ENCODE peak calls at places on chromosomes 3 and 15, in five cellular contexts. One of them, this sample, is unnamed.

GRCh38 chr15:73371812-73372211 is 3.1 kb upstream of the HCN4 start:
- DNase-seq in Peyer's patch: no peak
- DNase-seq in tibial nerve: no peak
- DNase-seq in uterus: no peak
- DNase-seq in fibroblast of lung: no peak
- DNase-seq in this sample: no peak

GRCh38 chr3:127073931-127074820 is 91.3 kb downstream of the PLXNA1 start:
- DNase-seq in fibroblast of lung: peak
- DNase-seq in Peyer's patch: peak
- DNase-seq in uterus: no peak
- DNase-seq in tibial nerve: no peak
- DNase-seq in this sample: no peak

GRCh38 chr15:60052796-60053195 is 48.7 kb downstream of the FOXB1 start:
- DNase-seq in uterus: no peak
- DNase-seq in tibial nerve: no peak
- DNase-seq in Peyer's patch: no peak
- DNase-seq in fibroblast of lung: no peak
- DNase-seq in this sample: peak

GRCh38 chr15:58748787-58749531 is 548 bp downstream of the ADAM10 start:
- DNase-seq in Peyer's patch: peak
- DNase-seq in fibroblast of lung: peak
- DNase-seq in uterus: peak
- DNase-seq in tibial nerve: peak
- DNase-seq in this sample: no peak

GRCh38 chr3:34703058-34703457 is 904.6 kb downstream of the PDCD6IP start:
- DNase-seq in tibial nerve: no peak
- DNase-seq in uterus: no peak
- DNase-seq in fibroblast of lung: no peak
- DNase-seq in Peyer's patch: no peak
- DNase-seq in this sample: no peak

GRCh38 chr3:141460097-141460704 is 26.6 kb upstream of the RASA2 start:
- DNase-seq in uterus: peak
- DNase-seq in fibroblast of lung: peak
- DNase-seq in tibial nerve: peak
- DNase-seq in Peyer's patch: peak
- DNase-seq in this sample: no peak

GRCh38 chr3:15982667-15983145 is 184.9 kb upstream of the ANKRD28 start:
- DNase-seq in Peyer's patch: no peak
- DNase-seq in tibial nerve: no peak
- DNase-seq in uterus: no peak
- DNase-seq in fibroblast of lung: peak
- DNase-seq in this sample: peak

GRCh38 chr3:53749428-53749827 is 96.8 kb downstream of the CHDH start:
- DNase-seq in fibroblast of lung: no peak
- DNase-seq in uterus: no peak
- DNase-seq in Peyer's patch: no peak
- DNase-seq in tibial nerve: no peak
- DNase-seq in this sample: no peak

GRCh38 chr3:179927191-179927590 is 109.5 kb downstream of the PEX5L start:
- DNase-seq in Peyer's patch: no peak
- DNase-seq in uterus: no peak
- DNase-seq in tibial nerve: no peak
- DNase-seq in fibroblast of lung: no peak
- DNase-seq in this sample: no peak

GRCh38 chr3:183911763-183912506 is 27.3 kb upstream of the PARL start:
- DNase-seq in uterus: no peak
- DNase-seq in tibial nerve: no peak
- DNase-seq in fibroblast of lung: no peak
- DNase-seq in Peyer's patch: no peak
- DNase-seq in this sample: no peak

GRCh38 chr15:33580526-33580925 is 269.8 kb downstream of the RYR3 start:
- DNase-seq in tibial nerve: no peak
- DNase-seq in fibroblast of lung: no peak
- DNase-seq in uterus: no peak
- DNase-seq in Peyer's patch: no peak
- DNase-seq in this sample: no peak

GRCh38 chr3:57749542-57749941 is 6.6 kb upstream of the SLMAP start:
- DNase-seq in uterus: no peak
- DNase-seq in tibial nerve: no peak
- DNase-seq in Peyer's patch: no peak
- DNase-seq in fibroblast of lung: no peak
- DNase-seq in this sample: no peak

GRCh38 chr15:67468431-67468830 is 52.5 kb upstream of the C15orf61 start:
- DNase-seq in tibial nerve: no peak
- DNase-seq in uterus: no peak
- DNase-seq in Peyer's patch: no peak
- DNase-seq in fibroblast of lung: no peak
- DNase-seq in this sample: no peak

GRCh38 chr15:80323285-80323684 is 71.3 kb upstream of the CTXND1 start:
- DNase-seq in tibial nerve: no peak
- DNase-seq in Peyer's patch: no peak
- DNase-seq in uterus: no peak
- DNase-seq in fibroblast of lung: no peak
- DNase-seq in this sample: no peak

GRCh38 chr15:98648654-98649537 is 557 bp downstream of the IGF1R start:
- DNase-seq in uterus: peak
- DNase-seq in fibroblast of lung: peak
- DNase-seq in tibial nerve: peak
- DNase-seq in Peyer's patch: peak
- DNase-seq in this sample: no peak

GRCh38 chr15:82963356-82964341 is 11.1 kb upstream of the HOMER2 start:
- DNase-seq in Peyer's patch: no peak
- DNase-seq in tibial nerve: no peak
- DNase-seq in uterus: no peak
- DNase-seq in fibroblast of lung: no peak
- DNase-seq in this sample: no peak

GRCh38 chr3:40130721-40131120 is 178.8 kb upstream of the EIF1B start:
- DNase-seq in Peyer's patch: no peak
- DNase-seq in tibial nerve: no peak
- DNase-seq in fibroblast of lung: no peak
- DNase-seq in uterus: no peak
- DNase-seq in this sample: no peak

GRCh38 chr3:159992601-159993000 is 4.0 kb downstream of the IL12A start:
- DNase-seq in uterus: no peak
- DNase-seq in tibial nerve: no peak
- DNase-seq in Peyer's patch: no peak
- DNase-seq in fibroblast of lung: no peak
- DNase-seq in this sample: no peak

GRCh38 chr3:151008699-151009098 is 36.2 kb upstream of the CLRN1 start:
- DNase-seq in fibroblast of lung: peak
- DNase-seq in tibial nerve: no peak
- DNase-seq in uterus: no peak
- DNase-seq in Peyer's patch: no peak
- DNase-seq in this sample: no peak

GRCh38 chr15:89171136-89172072 is 50.0 kb downstream of the RLBP1 start:
- DNase-seq in uterus: no peak
- DNase-seq in Peyer's patch: no peak
- DNase-seq in fibroblast of lung: peak
- DNase-seq in tibial nerve: peak
- DNase-seq in this sample: no peak

GRCh38 chr3:71117572-71118247 is 465.8 kb downstream of the FOXP1 start:
- DNase-seq in Peyer's patch: no peak
- DNase-seq in tibial nerve: no peak
- DNase-seq in uterus: no peak
- DNase-seq in fibroblast of lung: peak
- DNase-seq in this sample: no peak

GRCh38 chr3:9340450-9341009 is 22.3 kb upstream of the THUMPD3 start:
- DNase-seq in fibroblast of lung: peak
- DNase-seq in uterus: no peak
- DNase-seq in Peyer's patch: no peak
- DNase-seq in tibial nerve: no peak
- DNase-seq in this sample: no peak

GRCh38 chr15:28943146-28943545 is 57.4 kb downstream of the APBA2 start:
- DNase-seq in uterus: no peak
- DNase-seq in Peyer's patch: peak
- DNase-seq in tibial nerve: no peak
- DNase-seq in fibroblast of lung: no peak
- DNase-seq in this sample: no peak

GRCh38 chr3:19147905-19148767 is at the start of gene KCNH8:
- DNase-seq in uterus: peak
- DNase-seq in Peyer's patch: peak
- DNase-seq in fibroblast of lung: no peak
- DNase-seq in tibial nerve: no peak
- DNase-seq in this sample: no peak

GRCh38 chr3:3772338-3772737 is 26.9 kb upstream of the LRRN1 start:
- DNase-seq in Peyer's patch: no peak
- DNase-seq in fibroblast of lung: no peak
- DNase-seq in tibial nerve: no peak
- DNase-seq in uterus: no peak
- DNase-seq in this sample: no peak

GRCh38 chr3:192422321-192422997 is 304.9 kb downstream of the FGF12 start:
- DNase-seq in uterus: no peak
- DNase-seq in tibial nerve: no peak
- DNase-seq in Peyer's patch: no peak
- DNase-seq in fibroblast of lung: peak
- DNase-seq in this sample: peak

GRCh38 chr15:25416693-25417092 is 22.1 kb downstream of the UBE3A start:
- DNase-seq in fibroblast of lung: no peak
- DNase-seq in tibial nerve: no peak
- DNase-seq in Peyer's patch: no peak
- DNase-seq in uterus: no peak
- DNase-seq in this sample: no peak

GRCh38 chr3:195005759-195006555 is 265.0 kb downstream of the XXYLT1 start:
- DNase-seq in fibroblast of lung: no peak
- DNase-seq in uterus: no peak
- DNase-seq in tibial nerve: no peak
- DNase-seq in Peyer's patch: no peak
- DNase-seq in this sample: no peak

GRCh38 chr3:31165399-31165860 is 271.0 kb upstream of the GADL1 start:
- DNase-seq in uterus: no peak
- DNase-seq in fibroblast of lung: peak
- DNase-seq in Peyer's patch: no peak
- DNase-seq in tibial nerve: no peak
- DNase-seq in this sample: no peak

GRCh38 chr3:156711113-156711512 is 36.7 kb downstream of the TIPARP start:
- DNase-seq in tibial nerve: no peak
- DNase-seq in fibroblast of lung: no peak
- DNase-seq in uterus: no peak
- DNase-seq in Peyer's patch: no peak
- DNase-seq in this sample: no peak
- H3K27ac ChIP-seq in tibial nerve: no peak
- H3K27ac ChIP-seq in fibroblast of lung: no peak
- H3K27ac ChIP-seq in uterus: no peak
- H3K27ac ChIP-seq in Peyer's patch: no peak
- H3K27ac ChIP-seq in this sample: peak

GRCh38 chr15:47570451-47570850 is 146.9 kb upstream of the SEMA6D start:
- DNase-seq in Peyer's patch: no peak
- DNase-seq in uterus: no peak
- DNase-seq in tibial nerve: no peak
- DNase-seq in fibroblast of lung: no peak
- DNase-seq in this sample: no peak

GRCh38 chr15:47570044-47570443 is 147.3 kb upstream of the SEMA6D start:
- DNase-seq in fibroblast of lung: no peak
- DNase-seq in tibial nerve: no peak
- DNase-seq in Peyer's patch: no peak
- DNase-seq in uterus: no peak
- DNase-seq in this sample: no peak

GRCh38 chr15:47566610-47567009 is 150.7 kb upstream of the SEMA6D start:
- DNase-seq in uterus: no peak
- DNase-seq in fibroblast of lung: no peak
- DNase-seq in Peyer's patch: no peak
- DNase-seq in tibial nerve: no peak
- DNase-seq in this sample: no peak

GRCh38 chr15:47568030-47568429 is 149.3 kb upstream of the SEMA6D start:
- DNase-seq in uterus: no peak
- DNase-seq in tibial nerve: no peak
- DNase-seq in fibroblast of lung: no peak
- DNase-seq in Peyer's patch: no peak
- DNase-seq in this sample: no peak

DNA sequence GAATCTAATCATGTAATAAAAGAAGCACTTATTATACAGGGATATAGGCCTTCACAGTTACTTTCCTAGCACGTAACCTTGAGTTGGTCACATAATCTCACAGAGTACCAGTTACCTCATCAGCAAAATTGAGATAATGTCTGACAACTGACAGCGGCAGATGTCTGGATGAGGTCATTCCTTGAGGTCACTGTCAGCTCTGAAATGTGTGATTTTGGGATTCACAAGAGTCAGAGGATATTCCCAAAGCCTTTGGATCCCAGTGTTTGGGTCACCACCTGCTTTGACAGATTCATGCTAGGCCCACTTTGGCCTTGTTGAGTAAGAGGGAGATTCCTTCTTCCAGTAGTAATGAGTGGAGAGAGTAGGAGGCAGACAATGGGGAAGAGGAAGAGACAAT is 151.3 kb upstream of the SEMA6D start:
- DNase-seq in Peyer's patch: no peak
- DNase-seq in uterus: no peak
- DNase-seq in tibial nerve: no peak
- DNase-seq in fibroblast of lung: no peak
- DNase-seq in this sample: no peak
- H3K27ac ChIP-seq in Peyer's patch: no peak
- H3K27ac ChIP-seq in uterus: no peak
- H3K27ac ChIP-seq in tibial nerve: no peak
- H3K27ac ChIP-seq in fibroblast of lung: no peak
- H3K27ac ChIP-seq in this sample: no peak

DNA sequence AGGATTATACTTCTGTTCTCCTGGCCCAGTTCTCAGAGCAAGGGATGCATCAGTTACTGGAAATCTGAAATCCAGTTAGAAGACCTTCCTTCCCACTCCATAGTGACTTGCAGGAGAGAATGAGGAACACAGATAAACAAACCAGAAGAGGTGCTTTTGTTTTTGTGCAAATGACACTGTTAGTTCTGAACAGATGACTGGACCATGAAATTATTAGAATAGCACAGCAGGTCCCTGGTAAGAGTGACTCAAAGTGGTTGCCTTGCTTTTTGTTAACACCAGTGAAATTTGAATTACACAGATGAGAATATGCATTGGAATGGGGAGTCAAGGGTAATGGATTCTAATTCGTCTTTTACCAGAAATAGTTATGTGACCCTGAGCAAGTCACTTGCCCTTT is 30.4 kb upstream of the LRIG1 start:
- DNase-seq in tibial nerve: no peak
- DNase-seq in Peyer's patch: no peak
- DNase-seq in uterus: no peak
- DNase-seq in fibroblast of lung: no peak
- DNase-seq in this sample: no peak
- H3K27ac ChIP-seq in tibial nerve: no peak
- H3K27ac ChIP-seq in Peyer's patch: no peak
- H3K27ac ChIP-seq in uterus: no peak
- H3K27ac ChIP-seq in fibroblast of lung: no peak
- H3K27ac ChIP-seq in this sample: no peak

DNA sequence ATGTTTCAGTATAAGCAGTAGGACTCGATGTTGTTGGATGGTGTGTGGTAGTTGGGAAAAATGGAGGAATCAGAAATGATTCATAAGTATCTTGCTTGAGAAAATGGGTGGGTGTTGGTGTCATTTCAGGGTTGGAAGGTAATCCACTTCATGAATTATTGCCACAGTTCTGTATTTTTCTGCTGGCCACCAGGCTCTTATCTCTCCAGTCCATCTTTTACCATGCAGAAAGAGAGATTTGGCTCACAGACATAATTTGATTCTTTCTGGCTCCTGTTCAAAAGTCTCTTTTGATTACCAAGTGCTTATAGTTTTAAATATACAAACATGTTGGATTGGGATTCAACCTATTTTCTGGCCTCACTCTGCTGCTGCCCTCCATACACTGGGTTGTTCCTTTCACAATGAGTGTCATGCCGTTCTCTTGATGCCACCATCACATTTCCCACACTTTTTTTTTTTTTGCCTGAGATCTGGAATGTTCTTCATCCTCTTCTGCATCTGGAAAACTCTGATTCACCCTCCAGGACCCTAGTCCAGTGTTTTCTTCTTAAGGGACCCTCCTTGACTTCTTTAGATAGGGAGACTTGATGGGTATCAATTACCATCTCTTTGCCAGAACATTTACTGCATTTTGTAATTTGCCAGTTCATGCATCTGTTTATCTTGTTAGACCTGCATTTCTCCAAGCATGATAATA is 69.4 kb upstream of the GAP43 start:
- DNase-seq in tibial nerve: no peak
- DNase-seq in uterus: no peak
- DNase-seq in fibroblast of lung: peak
- DNase-seq in Peyer's patch: no peak
- DNase-seq in this sample: no peak
- H3K27ac ChIP-seq in tibial nerve: no peak
- H3K27ac ChIP-seq in uterus: no peak
- H3K27ac ChIP-seq in fibroblast of lung: no peak
- H3K27ac ChIP-seq in Peyer's patch: no peak
- H3K27ac ChIP-seq in this sample: no peak

This sample was measured in epithelial cell of prostate.